ENCODE peak calls at places on chromosome 6, in ten cellular contexts. O is putamen; W is effector memory CD4-positive, alpha-beta T cell; T is fibroblast of lung; B is AG08395; G is sigmoid colon; A is epithelial cell of prostate; I is left cardiac atrium; N is ACHN; L is HFF-Myc. F is an unnamed sample.

GRCh38 chr6:27575594-27576361 is 102.9 kb upstream of the ZNF184 start:
- DNase-seq in O (no peak), W (no peak), T (peak), B (no peak), G (no peak), A (no peak), I (no peak), N (no peak), L (no peak), F (no peak)

GRCh38 chr6:43861212-43861918 is 91.4 kb downstream of the VEGFA start:
- DNase-seq in O (no peak), W (no peak), T (no peak), B (no peak), G (no peak), A (no peak), I (peak), N (no peak), L (no peak), F (no peak)

GRCh38 chr6:32964776-32965175 is 3.6 kb upstream of the BRD2 start:
- DNase-seq in O (no peak), W (no peak), T (no peak), B (no peak), G (no peak), A (no peak), I (no peak), N (no peak), L (no peak), F (no peak)

GRCh38 chr6:34385793-34386195 is 6.7 kb downstream of the NUDT3 start:
- DNase-seq in O (no peak), W (no peak), T (no peak), B (no peak), G (peak), A (no peak), I (no peak), N (no peak), L (no peak), F (no peak)

GRCh38 chr6:113073611-113074191 is 726.6 kb downstream of the RFPL4B start:
- DNase-seq in O (no peak), W (no peak), T (peak), B (peak), G (no peak), A (no peak), I (no peak), N (peak), L (no peak), F (no peak)

GRCh38 chr6:54935739-54936138 is 89.2 kb downstream of the FAM83B start:
- DNase-seq in O (no peak), W (no peak), T (peak), B (no peak), G (no peak), A (peak), I (no peak), N (peak), L (peak), F (no peak)

GRCh38 chr6:25949695-25950094 is 12.9 kb upstream of the TRIM38 start:
- DNase-seq in O (no peak), W (no peak), T (no peak), B (no peak), G (no peak), A (no peak), I (no peak), N (no peak), L (no peak), F (no peak)

GRCh38 chr6:15574023-15574422 is 88.8 kb downstream of the DTNBP1 start:
- DNase-seq in O (no peak), W (no peak), T (no peak), B (no peak), G (no peak), A (no peak), I (no peak), N (no peak), L (no peak), F (no peak)

GRCh38 chr6:2171728-2172127 is 73.7 kb downstream of the GMDS start:
- DNase-seq in O (no peak), W (no peak), T (no peak), B (no peak), G (no peak), A (no peak), I (no peak), N (no peak), L (no peak), F (no peak)

GRCh38 chr6:34768148-34768547 is 10.8 kb downstream of the SNRPC start:
- DNase-seq in O (no peak), W (no peak), T (no peak), B (no peak), G (no peak), A (no peak), I (no peak), N (no peak), L (no peak), F (no peak)

GRCh38 chr6:36374194-36374593 is 13.3 kb downstream of the ETV7 start:
- DNase-seq in O (no peak), W (no peak), T (no peak), B (no peak), G (no peak), A (no peak), I (no peak), N (no peak), L (no peak), F (no peak)

GRCh38 chr6:25122001-25122400 is 157.2 kb upstream of the CARMIL1 start:
- DNase-seq in O (no peak), W (no peak), T (peak), B (peak), G (no peak), A (no peak), I (peak), N (no peak), L (no peak), F (no peak)

GRCh38 chr6:105781248-105781647 is 304.9 kb upstream of the PRDM1 start:
- DNase-seq in O (peak), W (no peak), T (no peak), B (no peak), G (no peak), A (peak), I (no peak), N (no peak), L (no peak), F (no peak)